ENCODE peak calls at places on chromosomes 11 and 22, in six cellular contexts. G is SK-N-SH, J is A549, C is GM12878, N is K562, A is H1. R is an unnamed sample.

GRCh38 chr11:19867064-19867463 is 154.4 kb downstream of the NAV2 start:
- DNase-seq in G (no peak), J (no peak), C (no peak), N (no peak), A (no peak), R (no peak)

GRCh38 chr11:45086526-45086925 is 59.9 kb upstream of the PRDM11 start:
- DNase-seq in G (no peak), J (no peak), C (no peak), N (no peak), A (no peak), R (no peak)

GRCh38 chr22:35220221-35220620 is 37.1 kb upstream of the HMGXB4 start:
- DNase-seq in G (no peak), J (no peak), C (no peak), N (no peak), A (no peak), R (no peak)

GRCh38 chr11:108432783-108433182 is 34.5 kb downstream of the C11orf65 start:
- DNase-seq in G (no peak), J (no peak), C (no peak), N (no peak), A (no peak), R (no peak)

GRCh38 chr11:92453055-92453454 is 228.4 kb downstream of the FAT3 start:
- DNase-seq in G (no peak), J (no peak), C (no peak), N (no peak), A (no peak), R (no peak)

GRCh38 chr22:29032584-29032983 is 29.0 kb downstream of the C22orf31 start:
- DNase-seq in G (no peak), J (no peak), C (no peak), N (no peak), A (no peak), R (no peak)

GRCh38 chr11:3808846-3809623 is 675 bp downstream of the PGAP2 start:
- DNase-seq in G (peak; percentile 68), J (peak; percentile 91), C (peak; percentile 41), N (peak; percentile 79), A (no peak), R (peak; percentile 74)

GRCh38 chr11:2473361-2474058 is 28.7 kb downstream of the KCNQ1 start:
- DNase-seq in G (no peak), J (no peak), C (no peak), N (no peak), A (no peak), R (no peak)

GRCh38 chr22:36385491-36386350 is 2.0 kb downstream of the MYH9 start:
- DNase-seq in G (no peak), J (no peak), C (no peak), N (no peak), A (no peak), R (peak; percentile 57)

GRCh38 chr22:46737105-46737975 is 712 bp downstream of the CERK start:
- DNase-seq in G (no peak), J (peak; percentile 18), C (no peak), N (peak; percentile 54), A (peak; percentile 66), R (no peak)

GRCh38 chr22:31199187-31199586 is 12.9 kb upstream of the LIMK2 start:
- DNase-seq in G (no peak), J (no peak), C (no peak), N (no peak), A (no peak), R (peak; percentile 50)

GRCh38 chr11:128879817-128880216 is 11.3 kb upstream of the KCNJ5 start:
- DNase-seq in G (no peak), J (no peak), C (no peak), N (no peak), A (no peak), R (no peak)

GRCh38 chr22:24134090-24134846 is 47.0 kb upstream of the SUSD2 start:
- DNase-seq in G (no peak), J (no peak), C (no peak), N (no peak), A (no peak), R (no peak)

GRCh38 chr11:19890308-19890707 is 177.7 kb downstream of the NAV2 start:
- DNase-seq in G (no peak), J (no peak), C (no peak), N (no peak), A (no peak), R (no peak)

GRCh38 chr11:2198621-2199365 is 27.2 kb upstream of the TH start:
- DNase-seq in G (no peak), J (no peak), C (no peak), N (no peak), A (no peak), R (no peak)

GRCh38 chr11:60908803-60909202 is 2.4 kb upstream of the PRPF19 start:
- DNase-seq in G (no peak), J (no peak), C (no peak), N (no peak), A (no peak), R (no peak)

GRCh38 chr11:86151188-86152005 is 82.5 kb upstream of the PICALM start:
- DNase-seq in G (no peak), J (no peak), C (no peak), N (peak; percentile 87), A (no peak), R (no peak)

GRCh38 chr22:41939981-41940852 is 6.7 kb downstream of the CENPM start:
- DNase-seq in G (no peak), J (no peak), C (peak; percentile 98), N (no peak), A (no peak), R (no peak)

GRCh38 chr22:30562391-30562790 is 12.1 kb downstream of the GAL3ST1 start:
- DNase-seq in G (no peak), J (peak; percentile 49), C (no peak), N (no peak), A (no peak), R (no peak)

GRCh38 chr11:126607374-126607773 is 251.9 kb downstream of the ST3GAL4 start:
- DNase-seq in G (peak; percentile 83), J (peak; percentile 59), C (no peak), N (peak; percentile 71), A (peak; percentile 78), R (peak; percentile 33)

GRCh38 chr11:124623861-124624525 is 1.3 kb downstream of the TBRG1 start:
- DNase-seq in G (no peak), J (no peak), C (no peak), N (no peak), A (no peak), R (no peak)

GRCh38 chr22:26835929-26836528 is 178.6 kb downstream of the MIAT start:
- DNase-seq in G (peak; percentile 41), J (peak; percentile 44), C (no peak), N (peak; percentile 62), A (peak; percentile 94), R (peak; percentile 26)

GRCh38 chr11:12906501-12906900 is 102.6 kb upstream of the RASSF10 start:
- DNase-seq in G (no peak), J (no peak), C (no peak), N (no peak), A (no peak), R (no peak)

GRCh38 chr11:63543711-63544110 is 7.1 kb downstream of the PLAAT4 start:
- DNase-seq in G (no peak), J (no peak), C (no peak), N (no peak), A (no peak), R (no peak)

GRCh38 chr22:45552580-45553332 is 50.1 kb downstream of the FBLN1 start:
- DNase-seq in G (peak; percentile 55), J (no peak), C (no peak), N (no peak), A (no peak), R (no peak)

GRCh38 chr22:39283312-39284141 is 35.9 kb downstream of the RPL3 start:
- DNase-seq in G (peak; percentile 58), J (no peak), C (no peak), N (peak; percentile 94), A (no peak), R (peak; percentile 86)

GRCh38 chr11:92211576-92212167 is 12.9 kb upstream of the FAT3 start:
- DNase-seq in G (peak; percentile 55), J (no peak), C (no peak), N (no peak), A (no peak), R (peak; percentile 4)

GRCh38 chr11:106306942-106307341 is 229.5 kb downstream of the AASDHPPT start:
- DNase-seq in G (no peak), J (no peak), C (no peak), N (no peak), A (no peak), R (no peak)

GRCh38 chr11:86372586-86372985 is 2.1 kb upstream of the CCDC81 start:
- DNase-seq in G (no peak), J (no peak), C (no peak), N (no peak), A (no peak), R (no peak)

GRCh38 chr11:46112961-46113617 is 8.2 kb downstream of the PHF21A start:
- DNase-seq in G (peak; percentile 64), J (peak; percentile 74), C (no peak), N (peak; percentile 80), A (no peak), R (peak; percentile 59)
- TF ChIP-seq CHD2 in G (peak; percentile 86), J (no peak), C (no peak), N (no peak), A (peak; percentile 2), R (no peak)

GRCh38 chr11:57480409-57481137 is 20.2 kb downstream of the RTN4RL2 start:
- DNase-seq in G (peak; percentile 82), J (peak; percentile 91), C (no peak), N (peak; percentile 86), A (peak; percentile 97), R (peak; percentile 61)

GRCh38 chr11:57478971-57479663 is 18.8 kb downstream of the RTN4RL2 start:
- DNase-seq in G (peak; percentile 47), J (no peak), C (no peak), N (no peak), A (no peak), R (no peak)

GRCh38 chr11:57481915-57482781 is 21.8 kb downstream of the RTN4RL2 start:
- DNase-seq in G (no peak), J (no peak), C (no peak), N (no peak), A (no peak), R (no peak)

GRCh38 chr11:57481315-57481714 is 21.0 kb downstream of the RTN4RL2 start:
- DNase-seq in G (no peak), J (no peak), C (no peak), N (no peak), A (no peak), R (no peak)

GRCh38 chr11:57479925-57480324 is 19.6 kb downstream of the RTN4RL2 start:
- DNase-seq in G (peak; percentile 46), J (peak; percentile 76), C (no peak), N (peak; percentile 38), A (no peak), R (no peak)
- TF ChIP-seq CHD2 in G (no peak), J (no peak), C (no peak), N (no peak), A (no peak), R (no peak)

DNA sequence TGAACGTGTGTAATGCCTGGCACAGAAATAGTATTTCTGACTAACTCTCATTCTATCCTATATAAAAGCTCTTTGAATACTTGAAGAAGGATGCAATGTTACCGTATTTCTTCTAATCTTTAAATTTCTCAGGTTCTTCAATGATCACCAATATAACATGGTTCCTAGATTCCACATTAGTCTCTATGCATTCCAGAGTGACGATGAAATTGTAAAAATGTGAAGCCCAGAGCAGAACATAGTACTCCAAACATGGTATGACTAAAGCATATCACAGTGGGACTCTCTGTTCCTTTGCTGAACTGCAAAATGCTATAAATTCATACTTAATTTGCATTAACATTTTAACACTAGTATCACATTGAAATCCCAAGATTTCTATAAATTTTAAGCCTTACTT is 877.6 kb upstream of the CHORDC1 start:
- DNase-seq in G (no peak), J (no peak), C (no peak), N (no peak), A (no peak), R (no peak)
- TF ChIP-seq CHD2 in G (no peak), J (no peak), C (no peak), N (no peak), A (no peak), R (no peak)

GRCh38 chr11:67583319-67584204 is at the start of gene GSTP1:
- DNase-seq in G (peak; percentile 95), J (peak; percentile 81), C (no peak), N (peak; percentile 94), A (peak; percentile 92), R (no peak)
- TF ChIP-seq CHD2 in G (peak; percentile 33), J (no peak), C (peak; percentile 56), N (no peak), A (no peak), R (no peak)